ENCODE peak calls at places on chromosomes 6 and 20, in ten cellular contexts. W is mesothelial cell of epicardium; R is nephron progenitor cell; I is cardiac muscle cell; V is NCI-H1105; T is AML-193; M is iris pigment epithelial cell; X is SW480; K is upper lobe of left lung; A is stimulated activated CD4-positive, alpha-beta T cell treated with anti-CD3 and anti-CD28 coated beads, Interleukin-12 subunit alpha, Interleukin-12 subunit beta, amount 100 ng/mL, for 24 hours. F is an unnamed sample.
A peak's percentile ranks its signal among the peaks of the same experiment; 100 is the strongest.

GRCh38 chr6:19301980-19302379 is 535.2 kb upstream of the ID4 start:
- DNase-seq in W (no peak), R (no peak), I (no peak), V (no peak), T (no peak), M (peak; percentile 68), X (no peak), K (no peak), A (no peak), F (no peak)

GRCh38 chr6:82959385-82959941 is 106.2 kb downstream of the UBE3D start:
- DNase-seq in W (no peak), R (no peak), I (peak; percentile 70), V (no peak), T (no peak), M (peak; percentile 45), X (no peak), K (no peak), A (no peak), F (no peak)

GRCh38 chr20:62387219-62387913 is 463 bp downstream of the RPS21 start:
- DNase-seq in W (no peak), R (no peak), I (no peak), V (no peak), T (no peak), M (no peak), X (no peak), K (no peak), A (no peak), F (no peak)

GRCh38 chr6:166351715-166352285 is 9.5 kb upstream of the SFT2D1 start:
- DNase-seq in W (no peak), R (no peak), I (peak; percentile 22), V (peak; percentile 96), T (peak; percentile 85), M (peak; percentile 42), X (peak; percentile 22), K (peak; percentile 51), A (no peak), F (no peak)

GRCh38 chr20:4766631-4767030 is 44.9 kb downstream of the PRND start:
- DNase-seq in W (no peak), R (no peak), I (no peak), V (no peak), T (peak; percentile 94), M (no peak), X (no peak), K (peak; percentile 67), A (no peak), F (no peak)

GRCh38 chr6:75230484-75231325 is 12.9 kb downstream of the COX7A2 start:
- DNase-seq in W (no peak), R (peak; percentile 44), I (peak; percentile 76), V (peak; percentile 7), T (peak; percentile 50), M (peak; percentile 67), X (peak; percentile 21), K (no peak), A (no peak), F (peak; percentile 56)

GRCh38 chr6:159701413-159701999 is 8.5 kb upstream of the SOD2 start:
- DNase-seq in W (no peak), R (no peak), I (peak; percentile 80), V (no peak), T (no peak), M (peak; percentile 87), X (peak; percentile 21), K (no peak), A (no peak), F (no peak)

GRCh38 chr20:21571841-21572690 is 58.2 kb upstream of the NKX2-2 start:
- DNase-seq in W (no peak), R (peak; percentile 32), I (peak; percentile 6), V (no peak), T (no peak), M (peak; percentile 1), X (no peak), K (no peak), A (no peak), F (peak; percentile 10)

GRCh38 chr20:54980321-54980960 is 505.0 kb downstream of the DOK5 start:
- DNase-seq in W (no peak), R (peak; percentile 8), I (no peak), V (peak; percentile 10), T (peak; percentile 4), M (peak; percentile 3), X (peak; percentile 39), K (no peak), A (no peak), F (no peak)

GRCh38 chr6:56040271-56040670 is 164.9 kb upstream of the BMP5 start:
- DNase-seq in W (no peak), R (no peak), I (peak; percentile 77), V (no peak), T (peak; percentile 58), M (peak; percentile 91), X (no peak), K (no peak), A (no peak), F (no peak)

GRCh38 chr20:63188641-63189321 is 27.1 kb downstream of the YTHDF1 start:
- DNase-seq in W (no peak), R (no peak), I (no peak), V (no peak), T (no peak), M (no peak), X (no peak), K (no peak), A (no peak), F (no peak)

GRCh38 chr6:125888989-125889656 is 67.4 kb upstream of the HINT3 start:
- DNase-seq in W (no peak), R (no peak), I (peak; percentile 62), V (no peak), T (peak; percentile 63), M (peak; percentile 56), X (no peak), K (no peak), A (no peak), F (no peak)

F was measured in cerebellum.